ENCODE peak calls at places on chromosomes 4 and X, in five cellular contexts. One of them, this sample, is unnamed.
A peak's percentile ranks its signal among the peaks of the same experiment; 100 is the strongest.

GRCh38 chr4:138868562-138868961 is 147.0 kb upstream of the NOCT start:
- DNase-seq in stimulated activated CD8-positive, alpha-beta memory T cell treated with anti-CD3 and anti-CD28 coated beads, Interleukin-2, amount 100 ng/mL, for 48 hours: no peak
- DNase-seq in H54: no peak
- DNase-seq in RPMI7951: no peak
- DNase-seq in aorta: no peak
- DNase-seq in this sample: no peak

GRCh38 chrX:2712890-2713860 is 22.1 kb downstream of the CD99 start:
- DNase-seq in stimulated activated CD8-positive, alpha-beta memory T cell treated with anti-CD3 and anti-CD28 coated beads, Interleukin-2, amount 100 ng/mL, for 48 hours: no peak
- DNase-seq in aorta: no peak
- DNase-seq in H54: no peak
- DNase-seq in RPMI7951: no peak
- DNase-seq in this sample: no peak

GRCh38 chrX:153539171-153539978 is 21.9 kb downstream of the ATP2B3 start:
- DNase-seq in aorta: peak; percentile 78
- DNase-seq in stimulated activated CD8-positive, alpha-beta memory T cell treated with anti-CD3 and anti-CD28 coated beads, Interleukin-2, amount 100 ng/mL, for 48 hours: peak; percentile 46
- DNase-seq in H54: peak; percentile 73
- DNase-seq in RPMI7951: peak; percentile 32
- DNase-seq in this sample: peak; percentile 58

GRCh38 chr4:55169352-55169959 is 44.1 kb upstream of the KDR start:
- DNase-seq in stimulated activated CD8-positive, alpha-beta memory T cell treated with anti-CD3 and anti-CD28 coated beads, Interleukin-2, amount 100 ng/mL, for 48 hours: no peak
- DNase-seq in RPMI7951: no peak
- DNase-seq in aorta: no peak
- DNase-seq in H54: no peak
- DNase-seq in this sample: peak; percentile 41

GRCh38 chr4:88291003-88291402 is 6.6 kb upstream of the PPM1K start:
- DNase-seq in aorta: no peak
- DNase-seq in stimulated activated CD8-positive, alpha-beta memory T cell treated with anti-CD3 and anti-CD28 coated beads, Interleukin-2, amount 100 ng/mL, for 48 hours: no peak
- DNase-seq in RPMI7951: peak; percentile 42
- DNase-seq in H54: no peak
- DNase-seq in this sample: no peak

GRCh38 chr4:17613761-17614415 is 553 bp upstream of the MED28 start:
- DNase-seq in stimulated activated CD8-positive, alpha-beta memory T cell treated with anti-CD3 and anti-CD28 coated beads, Interleukin-2, amount 100 ng/mL, for 48 hours: no peak
- DNase-seq in RPMI7951: peak; percentile 73
- DNase-seq in aorta: no peak
- DNase-seq in H54: peak; percentile 19
- DNase-seq in this sample: peak; percentile 6

GRCh38 chrX:118239471-118239870 is 106.4 kb upstream of the WDR44 start:
- DNase-seq in H54: no peak
- DNase-seq in RPMI7951: no peak
- DNase-seq in aorta: no peak
- DNase-seq in stimulated activated CD8-positive, alpha-beta memory T cell treated with anti-CD3 and anti-CD28 coated beads, Interleukin-2, amount 100 ng/mL, for 48 hours: no peak
- DNase-seq in this sample: no peak

GRCh38 chrX:136608295-136608933 is 39.5 kb upstream of the CD40LG start:
- DNase-seq in H54: no peak
- DNase-seq in RPMI7951: peak; percentile 4
- DNase-seq in stimulated activated CD8-positive, alpha-beta memory T cell treated with anti-CD3 and anti-CD28 coated beads, Interleukin-2, amount 100 ng/mL, for 48 hours: no peak
- DNase-seq in aorta: peak; percentile 51
- DNase-seq in this sample: peak; percentile 52

GRCh38 chr4:31905363-31905762 is 1185.2 kb downstream of the PCDH7 start:
- DNase-seq in H54: no peak
- DNase-seq in stimulated activated CD8-positive, alpha-beta memory T cell treated with anti-CD3 and anti-CD28 coated beads, Interleukin-2, amount 100 ng/mL, for 48 hours: no peak
- DNase-seq in RPMI7951: no peak
- DNase-seq in aorta: no peak
- DNase-seq in this sample: no peak

GRCh38 chrX:153882557-153882956 is 3.4 kb downstream of the L1CAM start:
- DNase-seq in stimulated activated CD8-positive, alpha-beta memory T cell treated with anti-CD3 and anti-CD28 coated beads, Interleukin-2, amount 100 ng/mL, for 48 hours: no peak
- DNase-seq in H54: no peak
- DNase-seq in RPMI7951: no peak
- DNase-seq in aorta: no peak
- DNase-seq in this sample: no peak

GRCh38 chrX:11557120-11557519 is 108.6 kb downstream of the ARHGAP6 start:
- DNase-seq in H54: no peak
- DNase-seq in stimulated activated CD8-positive, alpha-beta memory T cell treated with anti-CD3 and anti-CD28 coated beads, Interleukin-2, amount 100 ng/mL, for 48 hours: no peak
- DNase-seq in RPMI7951: peak; percentile 71
- DNase-seq in aorta: no peak
- DNase-seq in this sample: no peak

GRCh38 chrX:110425222-110425621 is 66.6 kb downstream of the RTL9 start:
- DNase-seq in H54: no peak
- DNase-seq in RPMI7951: peak; percentile 23
- DNase-seq in stimulated activated CD8-positive, alpha-beta memory T cell treated with anti-CD3 and anti-CD28 coated beads, Interleukin-2, amount 100 ng/mL, for 48 hours: no peak
- DNase-seq in aorta: no peak
- DNase-seq in this sample: no peak

GRCh38 chr4:136078971-136079370 is 1453.3 kb downstream of the PCDH18 start:
- DNase-seq in H54: no peak
- DNase-seq in RPMI7951: no peak
- DNase-seq in stimulated activated CD8-positive, alpha-beta memory T cell treated with anti-CD3 and anti-CD28 coated beads, Interleukin-2, amount 100 ng/mL, for 48 hours: no peak
- DNase-seq in aorta: no peak
- DNase-seq in this sample: no peak

GRCh38 chr4:147837435-147837834 is 105.5 kb downstream of the ARHGAP10 start:
- DNase-seq in stimulated activated CD8-positive, alpha-beta memory T cell treated with anti-CD3 and anti-CD28 coated beads, Interleukin-2, amount 100 ng/mL, for 48 hours: no peak
- DNase-seq in H54: no peak
- DNase-seq in RPMI7951: peak; percentile 23
- DNase-seq in aorta: no peak
- DNase-seq in this sample: no peak

GRCh38 chr4:184732126-184732525 is 1.8 kb downstream of the CENPU start:
- DNase-seq in RPMI7951: peak; percentile 21
- DNase-seq in H54: no peak
- DNase-seq in aorta: no peak
- DNase-seq in stimulated activated CD8-positive, alpha-beta memory T cell treated with anti-CD3 and anti-CD28 coated beads, Interleukin-2, amount 100 ng/mL, for 48 hours: no peak
- DNase-seq in this sample: peak; percentile 24

GRCh38 chr4:190121759-190122158 is 51.8 kb upstream of the DUX4 start:
- DNase-seq in stimulated activated CD8-positive, alpha-beta memory T cell treated with anti-CD3 and anti-CD28 coated beads, Interleukin-2, amount 100 ng/mL, for 48 hours: no peak
- DNase-seq in RPMI7951: no peak
- DNase-seq in H54: no peak
- DNase-seq in aorta: no peak
- DNase-seq in this sample: no peak

GRCh38 chr4:124157781-124158180 is 554.8 kb downstream of the ANKRD50 start:
- DNase-seq in stimulated activated CD8-positive, alpha-beta memory T cell treated with anti-CD3 and anti-CD28 coated beads, Interleukin-2, amount 100 ng/mL, for 48 hours: no peak
- DNase-seq in aorta: no peak
- DNase-seq in RPMI7951: no peak
- DNase-seq in H54: no peak
- DNase-seq in this sample: no peak

GRCh38 chr4:40511017-40511614 is 118.5 kb downstream of the RBM47 start:
- DNase-seq in RPMI7951: no peak
- DNase-seq in aorta: no peak
- DNase-seq in stimulated activated CD8-positive, alpha-beta memory T cell treated with anti-CD3 and anti-CD28 coated beads, Interleukin-2, amount 100 ng/mL, for 48 hours: no peak
- DNase-seq in H54: no peak
- DNase-seq in this sample: no peak

GRCh38 chrX:109384569-109385174 is 97.2 kb downstream of the GUCY2F start:
- DNase-seq in aorta: no peak
- DNase-seq in RPMI7951: peak; percentile 1
- DNase-seq in stimulated activated CD8-positive, alpha-beta memory T cell treated with anti-CD3 and anti-CD28 coated beads, Interleukin-2, amount 100 ng/mL, for 48 hours: no peak
- DNase-seq in H54: no peak
- DNase-seq in this sample: peak; percentile 40

GRCh38 chr4:373062-373839 is 35.6 kb downstream of the ZNF141 start:
- DNase-seq in RPMI7951: no peak
- DNase-seq in H54: no peak
- DNase-seq in aorta: no peak
- DNase-seq in stimulated activated CD8-positive, alpha-beta memory T cell treated with anti-CD3 and anti-CD28 coated beads, Interleukin-2, amount 100 ng/mL, for 48 hours: no peak
- DNase-seq in this sample: no peak

GRCh38 chrX:42398967-42399631 is 378.9 kb downstream of the PPP1R2C start:
- DNase-seq in RPMI7951: no peak
- DNase-seq in H54: no peak
- DNase-seq in aorta: no peak
- DNase-seq in stimulated activated CD8-positive, alpha-beta memory T cell treated with anti-CD3 and anti-CD28 coated beads, Interleukin-2, amount 100 ng/mL, for 48 hours: no peak
- DNase-seq in this sample: no peak

This sample was measured in A673.